ENCODE peak calls at places on chromosomes 1 and 21, in five cellular contexts. O is AG09309, Z is neural progenitor cell, H is suprapubic skin, N is K562. A is an unnamed sample.

GRCh38 chr1:15430787-15431570 is 7.3 kb upstream of the CTRC start:
- DNase-seq in N (peak; percentile 86), Z (peak; percentile 77), O (no peak), H (no peak), A (peak; percentile 70)

GRCh38 chr1:172745014-172745413 is 86.1 kb downstream of the FASLG start:
- DNase-seq in O (peak; percentile 62), Z (peak; percentile 67), H (no peak), N (peak; percentile 41), A (peak; percentile 90)

GRCh38 chr1:180178511-180179161 is 24.0 kb downstream of the QSOX1 start:
- DNase-seq in H (peak; percentile 63), Z (peak; percentile 75), N (peak; percentile 82), O (no peak), A (peak; percentile 64)

GRCh38 chr1:246064891-246065290 is 442.2 kb downstream of the SMYD3 start:
- DNase-seq in O (no peak), N (no peak), Z (no peak), H (no peak), A (no peak)

GRCh38 chr21:25567472-25567871 is 39.8 kb downstream of the MRPL39 start:
- DNase-seq in N (no peak), O (no peak), H (no peak), Z (no peak), A (peak; percentile 72)

GRCh38 chr21:38989745-38990423 is 184.2 kb downstream of the ETS2 start:
- DNase-seq in N (no peak), H (no peak), Z (peak; percentile 57), O (peak; percentile 55), A (no peak)

GRCh38 chr1:32592953-32593352 is 53.7 kb downstream of the ZBTB8A start:
- DNase-seq in Z (no peak), O (no peak), H (no peak), N (no peak), A (no peak)

GRCh38 chr1:47797555-47797954 is 199.6 kb downstream of the TRABD2B start:
- DNase-seq in H (no peak), N (no peak), Z (no peak), O (no peak), A (no peak)

GRCh38 chr1:12147116-12147753 is 19.6 kb upstream of the TNFRSF1B start:
- DNase-seq in Z (no peak), O (no peak), N (no peak), H (no peak), A (no peak)

GRCh38 chr1:175000697-175001187 is 995 bp downstream of the CACYBP start:
- DNase-seq in O (no peak), N (no peak), H (no peak), Z (no peak), A (peak; percentile 27)

GRCh38 chr1:31699341-31699891 is 4.4 kb downstream of the COL16A1 start:
- DNase-seq in Z (no peak), O (no peak), H (no peak), N (no peak), A (peak; percentile 85)

GRCh38 chr1:64561993-64562392 is 92.1 kb downstream of the CACHD1 start:
- DNase-seq in N (no peak), Z (no peak), O (no peak), H (no peak), A (no peak)

GRCh38 chr1:48526045-48526714 is 54.2 kb upstream of the SPATA6 start:
- DNase-seq in Z (peak; percentile 15), O (peak; percentile 17), N (no peak), H (no peak), A (no peak)

GRCh38 chr1:200901796-200902444 is 7.2 kb downstream of the INAVA start:
- DNase-seq in O (no peak), N (no peak), H (no peak), Z (no peak), A (no peak)

GRCh38 chr21:28215214-28215954 is 777.3 kb downstream of the LTN1 start:
- DNase-seq in O (peak; percentile 66), Z (no peak), H (no peak), N (no peak), A (no peak)

GRCh38 chr1:59985901-59986735 is 59.5 kb upstream of the CYP2J2 start:
- DNase-seq in N (no peak), O (no peak), Z (peak; percentile 31), H (no peak), A (no peak)

GRCh38 chr1:116226017-116226416 is 114.8 kb downstream of the MAB21L3 start:
- DNase-seq in Z (no peak), N (no peak), H (no peak), O (no peak), A (peak; percentile 65)

GRCh38 chr1:202319381-202320080 is 22.2 kb downstream of the UBE2T start:
- DNase-seq in Z (no peak), H (peak; percentile 16), N (no peak), O (no peak), A (no peak)

GRCh38 chr1:5991784-5992033 is 516 bp downstream of the NPHP4 start:
- DNase-seq in O (no peak), N (peak; percentile 75), Z (no peak), H (no peak), A (no peak)

GRCh38 chr1:168488153-168488552 is 55.6 kb downstream of the XCL2 start:
- DNase-seq in N (no peak), Z (no peak), H (peak; percentile 73), O (peak; percentile 21), A (no peak)

GRCh38 chr1:14686701-14687100 is 88.2 kb downstream of the KAZN start:
- DNase-seq in Z (peak; percentile 81), H (no peak), O (no peak), N (no peak), A (no peak)

GRCh38 chr1:203871114-203871875 is 9.9 kb downstream of the SNRPE start:
- DNase-seq in N (peak; percentile 71), H (no peak), O (peak; percentile 49), Z (peak; percentile 90), A (peak; percentile 37)

GRCh38 chr1:39826583-39826982 is 37.9 kb upstream of the BMP8B start:
- DNase-seq in O (no peak), H (no peak), Z (no peak), N (no peak), A (no peak)

GRCh38 chr1:34270181-34270580 is 93.5 kb downstream of the C1orf94 start:
- DNase-seq in H (no peak), O (no peak), Z (no peak), N (no peak), A (no peak)

GRCh38 chr1:179121159-179121938 is 39.5 kb downstream of the TOR3A start:
- DNase-seq in O (peak; percentile 46), N (peak; percentile 38), Z (peak; percentile 44), H (no peak), A (peak; percentile 54)

GRCh38 chr1:46623733-46624695 is 7.4 kb upstream of the MOB3C start:
- DNase-seq in H (no peak), N (no peak), Z (peak; percentile 43), O (no peak), A (no peak)

GRCh38 chr1:20153000-20153418 is 13.9 kb downstream of the PLA2G2F start:
- DNase-seq in O (no peak), Z (peak; percentile 30), N (no peak), H (peak; percentile 74), A (no peak)

GRCh38 chr1:10146391-10146790 is 64.0 kb upstream of the KIF1B start:
- DNase-seq in Z (no peak), N (no peak), O (no peak), H (no peak), A (no peak)

DNA sequence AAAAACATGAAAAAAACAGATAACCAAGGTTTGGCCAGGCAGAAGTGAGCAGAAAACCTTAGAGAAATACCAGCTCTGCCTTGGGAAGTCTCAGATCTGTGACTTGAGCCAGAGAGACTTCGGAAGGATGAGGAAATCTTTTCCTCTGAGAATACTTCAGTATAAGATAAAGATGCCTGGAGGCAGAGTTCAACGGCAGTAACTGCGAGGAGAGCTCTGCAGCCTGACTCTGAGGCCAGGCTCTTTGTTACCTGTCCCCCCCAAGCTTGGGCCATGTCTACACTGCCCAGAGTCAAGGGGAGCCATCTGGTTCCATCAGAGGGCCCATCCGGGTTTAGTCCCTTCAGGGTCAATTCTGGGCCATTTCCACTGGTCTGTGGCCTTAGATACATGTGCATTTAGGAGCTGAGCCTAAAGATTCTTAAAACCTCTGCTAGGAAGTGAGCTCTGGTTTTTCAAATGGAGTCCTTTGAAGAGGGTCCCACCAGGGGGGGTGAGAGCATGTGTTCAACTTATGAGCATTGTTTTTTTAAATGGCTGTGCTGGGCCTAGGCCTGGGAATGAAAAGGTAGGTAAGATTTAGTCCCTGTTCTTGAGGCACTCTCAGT is 8.7 kb downstream of the KIRREL1 start:
- DNase-seq in H (no peak), N (no peak), Z (peak; percentile 64), O (no peak), A (no peak)
- TF ChIP-seq CTCF in H (no peak), N (no peak), Z (no peak), O (no peak), A (no peak)

GRCh38 chr1:154186177-154186576 is 5.7 kb downstream of the TPM3 start:
- DNase-seq in N (peak; percentile 73), H (no peak), Z (peak; percentile 67), O (no peak), A (peak; percentile 79)
- H3K4me3 ChIP-seq in N (no peak overlapping the region), H (no peak overlapping the region), Z (no peak overlapping the region), O (no peak overlapping the region), A (no peak overlapping the region)

GRCh38 chr1:114505148-114505561 is 5.8 kb downstream of the TRIM33 start:
- DNase-seq in Z (no peak), H (no peak), N (peak; percentile 41), O (no peak), A (no peak)
- TF ChIP-seq CTCF in Z (no peak), H (no peak), N (no peak), O (no peak), A (no peak)

DNA sequence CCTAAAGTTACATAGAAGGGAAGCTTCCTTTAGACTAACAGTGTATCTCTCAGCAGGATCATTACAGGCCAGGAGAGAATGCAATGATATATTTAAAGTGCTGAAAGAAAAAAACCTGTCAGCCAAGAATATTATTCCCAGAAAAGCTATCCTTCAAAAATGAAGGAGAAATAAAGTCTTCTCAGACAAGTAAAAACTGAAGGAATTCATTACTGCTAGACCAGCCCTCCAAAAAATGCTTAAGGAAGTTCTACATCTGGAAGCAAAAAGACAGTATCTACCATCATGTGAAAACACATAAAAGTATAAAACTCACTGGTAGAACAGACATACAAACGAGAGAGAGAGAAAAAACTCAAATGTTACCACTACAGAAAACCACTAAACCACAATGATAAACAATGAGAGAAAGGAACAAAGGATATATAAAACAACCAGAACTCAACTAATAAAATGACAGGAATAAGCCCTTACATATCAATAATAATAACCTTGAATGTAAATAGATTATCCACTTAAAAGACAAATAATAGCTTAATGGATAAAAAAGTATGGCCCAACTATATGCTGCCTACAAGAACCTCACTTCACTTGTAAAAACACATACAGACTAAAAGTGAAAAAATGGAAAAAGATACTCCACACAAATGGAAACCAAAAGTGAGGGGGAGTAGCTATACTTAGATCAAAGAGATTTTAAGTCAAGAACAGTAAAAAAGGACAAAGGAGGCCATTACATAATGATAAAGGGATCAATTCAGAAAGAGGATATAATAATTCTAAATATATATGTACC is 22.0 kb downstream of the NSL1 start:
- DNase-seq in H (no peak), N (no peak), Z (no peak), O (no peak), A (peak; percentile 43)
- H3K4me3 ChIP-seq in H (no peak overlapping the region), N (no peak overlapping the region), Z (no peak overlapping the region), O (no peak overlapping the region), A (no peak overlapping the region)

DNA sequence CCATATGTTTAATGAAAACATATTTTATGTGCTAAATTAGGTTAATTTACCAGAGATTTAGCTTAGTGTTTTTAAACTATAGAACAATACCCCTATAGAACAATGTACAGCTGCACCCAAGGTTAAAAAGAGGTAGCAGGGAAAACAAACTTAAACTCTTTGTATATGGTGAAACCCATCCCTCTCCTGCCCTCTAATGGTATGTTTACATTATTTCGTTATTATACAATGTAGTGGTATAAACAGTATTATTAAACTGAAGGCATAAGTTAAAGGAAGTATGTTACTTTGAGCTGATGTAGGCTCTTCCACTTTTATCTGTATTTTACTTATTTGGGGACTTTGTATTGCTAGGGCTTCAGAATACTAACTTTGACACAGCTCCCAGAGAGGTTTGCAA is 16.7 kb upstream of the ZYG11A start:
- DNase-seq in N (peak; percentile 25), Z (no peak), H (no peak), O (no peak), A (peak; percentile 14)
- TF ChIP-seq CTCF in N (peak; percentile 66), Z (peak; percentile 31), H (no peak), O (no peak), A (no peak)